ENCODE peak calls at places on chromosomes 3 and 15, in five cellular contexts. H is ovary, Y is transverse colon, O is PC-9, V is left lung. P is an unnamed sample.
A peak's percentile ranks its signal among the peaks of the same experiment; 100 is the strongest.

GRCh38 chr3:107767897-107768605 is 245.3 kb downstream of the BBX start:
- DNase-seq in Y (no peak), V (no peak), H (no peak), O (no peak), P (no peak)

GRCh38 chr15:85137507-85138175 is 156.0 kb downstream of the PDE8A start:
- DNase-seq in Y (no peak), O (no peak), H (no peak), V (no peak), P (no peak)

GRCh38 chr3:177538064-177538742 is 340.9 kb upstream of the TBL1XR1 start:
- DNase-seq in O (no peak), H (peak; percentile 48), V (no peak), Y (no peak), P (peak; percentile 83)

GRCh38 chr3:151445283-151446001 is 15.4 kb downstream of the IGSF10 start:
- DNase-seq in Y (no peak), V (peak; percentile 38), H (no peak), O (peak; percentile 58), P (peak; percentile 71)

GRCh38 chr3:65181397-65181871 is 493.6 kb upstream of the ADAMTS9 start:
- DNase-seq in H (no peak), O (no peak), V (no peak), Y (peak; percentile 25), P (no peak)

GRCh38 chr3:57078366-57079220 is 18.1 kb downstream of the SPATA12 start:
- DNase-seq in H (peak; percentile 32), Y (peak; percentile 66), V (peak; percentile 49), O (peak; percentile 56), P (peak; percentile 61)

GRCh38 chr15:56933420-56934210 is 15.2 kb downstream of the TCF12 start:
- DNase-seq in Y (no peak), H (no peak), O (no peak), V (no peak), P (no peak)

GRCh38 chr3:15557511-15557946 is 36.0 kb upstream of the COLQ start:
- DNase-seq in Y (peak; percentile 66), V (no peak), O (peak; percentile 77), H (no peak), P (no peak)

GRCh38 chr3:39809181-39809994 is at the start of gene MYRIP:
- DNase-seq in Y (peak; percentile 81), H (peak; percentile 68), V (peak; percentile 49), O (no peak), P (peak; percentile 89)

GRCh38 chr15:66071160-66071559 is 182.4 kb downstream of the MEGF11 start:
- DNase-seq in O (no peak), V (no peak), Y (no peak), H (no peak), P (no peak)

GRCh38 chr15:80823995-80824394 is 44.8 kb downstream of the CEMIP start:
- DNase-seq in O (no peak), V (no peak), Y (no peak), H (no peak), P (no peak)

GRCh38 chr3:184712248-184712559 is 340 bp upstream of the MAGEF1 start:
- DNase-seq in O (no peak), H (no peak), Y (no peak), V (no peak), P (no peak)

GRCh38 chr15:92949604-92950249 is 49.6 kb downstream of the CHD2 start:
- DNase-seq in O (no peak), Y (no peak), V (no peak), H (no peak), P (no peak)

GRCh38 chr3:149657796-149658443 is at the start of gene WWTR1:
- DNase-seq in O (peak; percentile 92), Y (peak; percentile 84), V (peak; percentile 95), H (peak; percentile 97), P (peak; percentile 95)

GRCh38 chr3:84547971-84548970 is 410.5 kb upstream of the CADM2 start:
- DNase-seq in V (no peak), Y (no peak), O (no peak), H (no peak), P (peak; percentile 21)

GRCh38 chr15:96746621-96747155 is 416.2 kb downstream of the NR2F2 start:
- DNase-seq in Y (no peak), O (no peak), V (no peak), H (no peak), P (no peak)

GRCh38 chr3:46524008-46524407 is 26.2 kb downstream of the RTP3 start:
- DNase-seq in V (no peak), H (no peak), Y (no peak), O (no peak), P (no peak)

GRCh38 chr15:66253643-66254363 is at the start of gene MEGF11:
- DNase-seq in V (peak; percentile 48), O (no peak), Y (peak; percentile 13), H (peak; percentile 16), P (peak; percentile 30)

GRCh38 chr3:184513276-184514150 is 48.1 kb upstream of the EPHB3 start:
- DNase-seq in O (peak; percentile 56), Y (peak; percentile 87), V (peak; percentile 86), H (peak; percentile 84), P (peak; percentile 93)

GRCh38 chr15:88878720-88879184 is 16.6 kb downstream of the HAPLN3 start:
- DNase-seq in H (no peak), O (no peak), V (no peak), Y (peak; percentile 36), P (no peak)

GRCh38 chr3:194163697-194164096 is 27.7 kb downstream of the HES1 start:
- DNase-seq in V (no peak), H (no peak), Y (no peak), O (no peak), P (no peak)

GRCh38 chr15:82597815-82598214 is 49.3 kb downstream of the CPEB1 start:
- DNase-seq in H (no peak), V (no peak), Y (no peak), O (peak; percentile 40), P (no peak)

GRCh38 chr3:118909751-118910150 is 124.9 kb downstream of the IGSF11 start:
- DNase-seq in V (no peak), H (no peak), O (no peak), Y (no peak), P (no peak)

GRCh38 chr3:101940521-101940992 is 91.2 kb downstream of the NFKBIZ start:
- DNase-seq in V (peak; percentile 57), Y (no peak), O (peak; percentile 49), H (peak; percentile 10), P (peak; percentile 83)

GRCh38 chr3:47772788-47773187 is 8.9 kb downstream of the SMARCC1 start:
- DNase-seq in H (no peak), V (no peak), Y (no peak), O (no peak), P (no peak)

GRCh38 chr15:48473667-48474066 is 142.4 kb downstream of the DUT start:
- DNase-seq in Y (no peak), O (no peak), V (no peak), H (no peak), P (no peak)

GRCh38 chr3:112770026-112770626 is 76.5 kb downstream of the CD200R1L start:
- DNase-seq in H (no peak), Y (no peak), O (no peak), V (no peak), P (peak; percentile 66)

GRCh38 chr3:45665101-45665572 is 24.1 kb upstream of the SACM1L start:
- DNase-seq in O (peak; percentile 46), V (no peak), Y (peak; percentile 54), H (no peak), P (no peak)

GRCh38 chr15:40150163-40150925 is 10.5 kb upstream of the BUB1B start:
- DNase-seq in H (no peak), O (peak; percentile 82), V (no peak), Y (peak; percentile 15), P (no peak)

GRCh38 chr15:48361690-48362089 is 30.5 kb downstream of the DUT start:
- DNase-seq in O (no peak), Y (no peak), V (no peak), H (no peak), P (no peak)

DNA sequence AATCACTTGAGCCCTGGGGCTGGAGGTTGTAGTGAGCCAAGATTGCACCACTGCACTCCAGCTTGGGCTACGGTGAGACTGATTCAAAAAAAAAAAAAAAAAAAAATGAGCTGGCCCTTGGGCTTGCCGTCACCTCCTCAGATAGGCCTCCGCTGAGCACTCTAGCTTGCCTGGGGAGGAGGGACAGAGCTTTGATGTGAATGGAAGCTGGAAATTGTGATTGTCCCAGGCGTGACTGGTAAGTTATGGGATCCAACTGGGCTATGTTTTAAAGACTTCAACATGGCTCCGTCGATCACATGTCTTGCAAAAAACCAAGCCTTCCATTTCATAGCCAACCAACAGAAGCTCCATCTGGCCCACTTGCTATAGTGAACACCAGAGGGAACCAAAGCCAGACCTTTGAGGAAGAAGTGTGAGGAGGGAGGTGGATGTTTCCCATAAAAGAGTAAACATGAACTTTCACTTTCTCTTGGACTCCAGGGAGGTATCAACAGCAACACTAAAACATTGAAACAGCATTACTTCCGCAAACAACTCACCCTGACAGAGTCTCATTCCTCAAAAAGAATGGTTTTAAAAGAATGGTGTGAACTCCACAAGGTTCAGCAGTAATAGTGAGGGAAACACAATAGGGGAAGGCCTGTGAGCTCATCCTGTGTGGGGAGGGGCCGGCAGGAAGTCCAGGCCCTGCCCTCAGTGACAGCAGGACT is 59.3 kb upstream of the IL12A start:
- DNase-seq in O (peak; percentile 93), Y (peak; percentile 15), H (no peak), V (peak; percentile 35), P (peak; percentile 31)
- H3K4me3 ChIP-seq in O (peak overlapping the region; percentile 27), Y (no peak overlapping the region), H (no peak overlapping the region), V (no peak overlapping the region), P (no peak overlapping the region)

DNA sequence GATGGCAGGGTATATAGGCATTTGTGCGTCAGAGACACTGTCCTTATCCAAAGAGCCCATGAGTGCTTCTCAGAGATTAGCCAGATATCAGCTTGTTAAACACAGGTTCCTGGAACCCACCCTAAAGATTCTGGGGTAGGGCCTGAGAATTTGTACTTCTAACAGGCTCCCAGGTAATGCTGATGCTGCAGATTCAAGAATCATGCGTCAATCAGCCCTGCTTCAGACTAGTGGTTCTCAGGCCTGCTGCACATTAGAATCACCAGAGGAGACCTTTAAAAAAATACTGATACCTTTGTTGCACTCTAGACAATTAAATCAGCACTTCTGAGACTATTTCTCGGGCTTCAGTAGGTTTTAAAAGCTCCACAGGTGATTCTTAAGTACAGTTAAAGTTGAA is 369.5 kb downstream of the MFSD1 start:
- DNase-seq in Y (no peak), O (no peak), H (no peak), V (no peak), P (no peak)
- H3K27ac ChIP-seq in Y (no peak overlapping the region), O (no peak overlapping the region), H (no peak overlapping the region), V (no peak overlapping the region), P (no peak overlapping the region)

DNA sequence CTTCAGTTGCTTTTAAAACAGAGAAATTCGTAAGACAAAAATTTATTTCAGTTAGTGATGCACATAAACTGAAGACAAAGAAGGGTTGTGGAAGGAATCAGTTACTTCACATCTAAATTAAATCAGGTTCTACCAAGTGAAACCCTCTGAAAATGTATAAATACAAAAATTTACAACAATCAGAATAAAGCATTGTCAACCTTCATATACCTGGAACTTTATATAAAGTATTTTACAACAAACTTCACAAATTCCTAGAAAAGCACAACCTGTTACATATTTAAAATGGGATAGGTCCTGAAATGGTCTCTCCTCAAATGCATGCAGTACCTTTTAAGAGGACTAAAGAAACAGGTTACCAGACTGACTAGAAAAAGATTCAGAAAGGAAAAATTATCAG is 26.9 kb downstream of the ATOSA start:
- DNase-seq in O (no peak), V (no peak), Y (no peak), H (no peak), P (no peak)
- H3K4me1 ChIP-seq in O (peaks cover 13% of the 10 kb centered on the region), V (peaks cover 43% of the 10 kb centered on the region), Y (peaks cover 25% of the 10 kb centered on the region), H (peaks cover 3% of the 10 kb centered on the region), P (peaks cover 5% of the 10 kb centered on the region)

DNA sequence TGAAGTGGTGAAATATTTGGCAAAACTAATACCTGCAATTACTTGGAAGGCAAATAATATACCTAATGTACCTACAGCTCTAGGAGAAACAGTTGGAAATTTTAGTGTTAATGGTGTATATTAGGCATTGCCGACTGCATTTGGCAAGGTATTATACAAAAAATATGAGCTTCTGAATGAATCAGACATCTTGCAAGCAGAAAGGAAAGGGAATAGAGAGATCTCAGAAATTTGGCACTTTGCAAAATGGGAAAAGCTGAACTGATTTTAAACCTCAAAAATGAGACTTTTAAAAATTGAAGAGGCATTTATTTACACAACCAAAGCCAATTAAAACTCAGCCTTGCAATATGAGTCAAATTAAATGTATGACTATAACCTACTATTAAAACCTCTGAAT is 40.2 kb upstream of the C15orf61 start:
- DNase-seq in Y (no peak), V (no peak), H (no peak), O (no peak), P (no peak)
- H3K4me3 ChIP-seq in Y (no peak overlapping the region), V (no peak overlapping the region), H (no peak overlapping the region), O (no peak overlapping the region), P (no peak overlapping the region)